ENCODE peak calls at places on chromosomes 7 and 10, in four cellular contexts. J, S, G and T are unnamed samples.

GRCh38 chr10:124213881-124214523 is 120.6 kb upstream of the CHST15 start:
- DNase-seq in J (no peak), S (peak), G (no peak), T (no peak)

GRCh38 chr10:71766717-71767419 is 6.5 kb downstream of the VSIR start:
- DNase-seq in J (no peak), S (peak), G (peak), T (peak)

GRCh38 chr10:100146875-100147665 is 38.8 kb downstream of the ERLIN1 start:
- DNase-seq in J (no peak), S (no peak), G (no peak), T (peak)

GRCh38 chr7:134739362-134739761 is 40.1 kb upstream of the CALD1 start:
- DNase-seq in J (no peak), S (no peak), G (no peak), T (no peak)

GRCh38 chr7:12635830-12636229 is 51.6 kb upstream of the ARL4A start:
- DNase-seq in J (no peak), S (no peak), G (no peak), T (peak)

GRCh38 chr10:133276435-133277201 is at the start of gene ADAM8:
- DNase-seq in J (peak), S (no peak), G (no peak), T (no peak)

GRCh38 chr10:67665491-67665890 is 30.5 kb downstream of the CTNNA3 start:
- DNase-seq in J (no peak), S (no peak), G (no peak), T (no peak)

GRCh38 chr7:152366662-152367061 is 69.1 kb downstream of the KMT2C start:
- DNase-seq in J (no peak), S (no peak), G (no peak), T (peak)

GRCh38 chr7:43018446-43018845 is 86.3 kb downstream of the MRPL32 start:
- DNase-seq in J (no peak), S (no peak), G (no peak), T (no peak)

GRCh38 chr10:130801276-130801675 is 510.2 kb downstream of the TCERG1L start:
- DNase-seq in J (no peak), S (no peak), G (no peak), T (no peak)

GRCh38 chr7:101125989-101126650 is 784 bp upstream of the SERPINE1 start:
- DNase-seq in J (no peak), S (peak), G (peak), T (peak)

GRCh38 chr7:19413444-19413965 is 268.3 kb upstream of the FERD3L start:
- DNase-seq in J (no peak), S (no peak), G (peak), T (no peak)

GRCh38 chr7:49866076-49866735 is 92.8 kb downstream of the VWC2 start:
- DNase-seq in J (no peak), S (no peak), G (no peak), T (no peak)

GRCh38 chr10:90780488-90780887 is 77.4 kb downstream of the HTR7 start:
- DNase-seq in J (no peak), S (no peak), G (no peak), T (no peak)

GRCh38 chr7:76051840-76052239 is 3.9 kb downstream of the MDH2 start:
- DNase-seq in J (no peak), S (no peak), G (peak), T (no peak)

GRCh38 chr10:14487511-14487909 is 156.8 kb upstream of the FRMD4A start:
- DNase-seq in J (no peak), S (no peak), G (peak), T (no peak)

GRCh38 chr10:36638461-36638860 is 486.9 kb upstream of the ANKRD30A start:
- DNase-seq in J (no peak), S (no peak), G (peak), T (no peak)

DNA sequence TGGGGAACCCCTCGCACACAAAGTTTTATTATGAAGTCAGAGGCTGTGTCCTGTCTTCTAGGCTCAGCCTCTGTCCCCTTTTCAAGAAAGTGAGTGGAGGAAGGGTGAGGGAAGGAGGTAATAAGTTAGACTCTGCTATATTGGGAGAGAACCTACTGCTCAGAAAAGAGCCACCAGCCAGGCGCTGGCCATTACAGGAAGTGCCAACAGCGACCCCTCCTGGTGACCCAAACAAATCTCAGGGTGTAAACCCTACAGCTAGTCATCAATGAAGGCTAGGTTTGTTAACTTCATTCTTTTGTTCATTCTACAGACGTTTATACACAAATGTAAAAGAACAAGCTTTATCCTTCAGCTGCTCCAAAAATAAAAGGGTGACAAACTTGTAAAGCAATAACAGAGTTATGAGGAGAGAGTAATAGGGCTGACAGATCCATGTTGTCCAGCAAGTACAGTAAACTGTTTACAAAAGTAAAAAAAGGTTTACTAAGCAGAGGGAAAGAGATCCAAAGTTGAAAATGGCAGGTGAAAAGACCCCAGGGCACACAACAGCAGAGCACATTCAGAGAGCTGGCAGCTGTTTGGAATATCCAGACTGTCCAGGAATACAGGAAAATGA is 82.7 kb downstream of the FAM204A start:
- DNase-seq in J (peak), S (no peak), G (peak), T (peak)
- TF ChIP-seq CTCF in J (peak), S (no peak), G (peak), T (peak)

DNA sequence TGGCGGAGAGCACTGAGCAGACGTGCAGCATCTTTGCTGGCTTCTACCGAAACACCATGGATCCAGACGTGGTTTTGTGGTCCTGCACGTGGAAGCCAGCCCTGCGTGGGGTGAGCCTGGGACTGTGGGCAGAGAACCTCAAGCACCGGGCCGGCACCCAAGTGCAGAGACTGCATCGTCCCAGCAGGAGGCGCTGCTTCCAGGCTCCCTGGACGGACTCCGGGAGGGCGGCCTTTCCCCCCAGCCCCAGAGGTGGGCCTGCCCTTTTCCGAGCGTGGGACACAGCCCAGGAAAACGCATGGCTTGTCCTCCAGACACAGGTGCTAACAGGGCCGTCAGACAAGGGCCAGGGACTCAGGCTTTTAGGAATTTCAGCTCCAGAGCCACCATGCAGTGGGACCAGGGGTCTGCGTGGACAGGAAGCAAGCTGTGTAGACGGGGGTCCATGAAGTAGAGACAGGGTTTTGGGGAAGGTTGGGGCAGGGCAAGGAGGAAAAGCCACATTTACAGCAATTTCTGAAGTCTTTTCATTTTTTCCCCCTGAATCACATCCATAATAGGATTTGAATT is 303.9 kb downstream of the WDR37 start:
- DNase-seq in J (peak), S (no peak), G (no peak), T (no peak)
- TF ChIP-seq CTCF in J (peak), S (no peak), G (no peak), T (no peak)

GRCh38 chr10:31353574-31353973 is 34.6 kb downstream of the ZEB1 start:
- DNase-seq in J (no peak), S (no peak), G (peak), T (peak)
- TF ChIP-seq CTCF in J (peak), S (no peak), G (no peak), T (no peak)

GRCh38 chr10:54985732-54986131 is 184.7 kb upstream of the PCDH15 start:
- DNase-seq in J (no peak), S (no peak), G (no peak), T (peak)
- TF ChIP-seq CTCF in J (peak), S (no peak), G (peak), T (no peak)

GRCh38 chr7:100111156-100111555 is 8.0 kb downstream of the TAF6 start:
- DNase-seq in J (no peak), S (no peak), G (no peak), T (no peak)

GRCh38 chr7:100107890-100108289 is 6.4 kb downstream of the AP4M1 start:
- DNase-seq in J (no peak), S (no peak), G (no peak), T (no peak)

GRCh38 chr7:100115026-100115425 is 4.1 kb downstream of the TAF6 start:
- DNase-seq in J (no peak), S (no peak), G (no peak), T (no peak)

GRCh38 chr7:100109521-100110163 is 8.2 kb downstream of the AP4M1 start:
- DNase-seq in J (no peak), S (no peak), G (no peak), T (no peak)

GRCh38 chr7:100111914-100112313 is 7.2 kb downstream of the TAF6 start:
- DNase-seq in J (no peak), S (no peak), G (no peak), T (no peak)
- TF ChIP-seq CTCF in J (no peak), S (no peak), G (no peak), T (no peak)

DNA sequence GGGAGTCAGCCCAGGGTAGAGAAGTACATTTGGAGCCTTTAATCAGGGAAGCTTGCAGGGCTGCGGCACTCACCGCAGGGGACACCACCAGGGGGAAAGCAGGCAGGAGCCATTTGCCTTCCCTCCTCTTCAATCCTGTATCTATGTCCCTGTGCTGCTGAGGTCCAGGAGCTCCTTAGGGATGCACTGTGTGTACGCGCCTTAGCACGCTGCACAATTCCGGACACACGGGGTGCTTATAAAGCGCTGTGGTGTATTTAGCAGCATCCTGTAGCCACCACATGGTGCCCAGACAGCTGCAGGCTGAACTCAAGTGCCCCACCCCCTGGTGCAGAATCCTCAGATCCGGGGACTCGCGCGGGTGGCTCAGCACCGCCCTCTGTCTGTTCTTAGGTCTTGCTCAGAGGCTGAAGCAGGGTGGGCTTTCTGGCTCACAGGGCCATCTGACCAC is 421.4 kb downstream of the SDK1 start:
- DNase-seq in J (peak), S (no peak), G (peak), T (peak)
- TF ChIP-seq CTCF in J (peak), S (no peak), G (no peak), T (peak)

DNA sequence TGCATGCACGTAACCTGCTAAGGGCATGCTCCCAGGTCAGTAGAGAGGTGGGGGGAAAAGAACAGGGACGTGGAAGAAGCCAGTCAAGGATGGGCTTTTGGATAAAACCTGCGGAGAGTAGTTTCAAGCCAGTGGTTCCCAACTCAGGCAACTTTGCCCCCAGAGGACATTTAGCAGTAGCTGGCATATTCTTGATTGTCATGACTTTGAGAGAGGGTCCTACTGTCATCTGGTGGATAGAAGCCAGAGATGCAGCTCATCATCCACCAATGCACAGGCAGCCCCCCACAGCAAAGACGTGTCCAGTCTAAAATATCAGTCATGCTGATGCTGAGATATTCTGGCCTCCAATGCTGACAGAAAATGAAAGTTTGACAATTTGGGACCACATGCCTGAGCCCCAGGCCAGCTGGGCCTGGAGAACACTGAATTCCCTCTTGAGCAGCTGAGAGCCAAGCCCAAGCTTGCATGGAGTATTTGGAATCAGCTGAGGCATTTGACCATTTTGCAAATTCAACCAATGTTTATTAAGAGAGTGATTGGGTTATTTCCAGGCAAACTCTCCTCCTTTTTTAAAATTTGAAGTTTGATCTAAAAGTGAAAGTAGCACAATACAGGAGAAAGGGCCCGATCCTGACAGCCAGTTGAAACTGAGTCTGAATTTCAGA is 110.0 kb upstream of the C7orf33 start:
- DNase-seq in J (no peak), S (no peak), G (no peak), T (no peak)
- TF ChIP-seq CTCF in J (peak), S (no peak), G (no peak), T (no peak)

GRCh38 chr7:113304104-113304503 is 185.8 kb upstream of the SMIM30 start:
- DNase-seq in J (no peak), S (no peak), G (no peak), T (no peak)
- TF ChIP-seq CTCF in J (no peak), S (no peak), G (no peak), T (no peak)